ENCODE peak calls at places on chromosomes 7 and 10, in four cellular contexts. U is T follicular helper cell; X is endothelial cell of umbilical vein; F is activated T-helper 9 cell treated with anti-CD3 and anti-CD28 coated beads, Interleukin-2, amount 50 U/mL, for 16 hours. G is an unnamed sample.

GRCh38 chr7:75616421-75617167 is 122.1 kb downstream of the HIP1 start:
- DNase-seq in X (no peak), U (no peak), F (no peak), G (no peak)

GRCh38 chr10:43120116-43120947 is 17.9 kb upstream of the CSGALNACT2 start:
- DNase-seq in X (no peak), F (no peak), U (no peak), G (no peak)

GRCh38 chr10:24917493-24917892 is 34.9 kb downstream of the PRTFDC1 start:
- DNase-seq in F (no peak), U (no peak), X (no peak), G (no peak)

GRCh38 chr10:100346351-100346764 is 675 bp upstream of the SCD start:
- DNase-seq in F (peak), X (peak), U (peak), G (peak)

GRCh38 chr10:79274279-79275104 is 72.8 kb upstream of the PPIF start:
- DNase-seq in U (no peak), X (no peak), F (no peak), G (no peak)

GRCh38 chr7:94374231-94374630 is 20.5 kb upstream of the COL1A2 start:
- DNase-seq in F (no peak), U (no peak), X (peak), G (no peak)

GRCh38 chr7:17325364-17325763 is 26.9 kb downstream of the AHR start:
- DNase-seq in U (no peak), F (no peak), X (no peak), G (no peak)

GRCh38 chr10:80461208-80462183 is 7.4 kb downstream of the TSPAN14 start:
- DNase-seq in U (no peak), X (no peak), F (no peak), G (no peak)

GRCh38 chr7:113635492-113635891 is 283.3 kb downstream of the PPP1R3A start:
- DNase-seq in U (no peak), X (no peak), F (no peak), G (no peak)

GRCh38 chr10:36173364-36173763 is 531.3 kb upstream of the FZD8 start:
- DNase-seq in X (peak), F (no peak), U (no peak), G (no peak)

GRCh38 chr7:1742555-1743303 is 72.7 kb downstream of the ELFN1 start:
- DNase-seq in X (peak), U (no peak), F (no peak), G (peak)

GRCh38 chr7:52482076-52482475 is 553.4 kb upstream of the POM121L12 start:
- DNase-seq in U (no peak), X (no peak), F (no peak), G (no peak)

G was measured in stimulated activated effector memory CD8-positive, alpha-beta T cell treated with anti-CD3 and anti-CD28 coated beads, Interleukin-12 subunit alpha, Interleukin-12 subunit beta, amount 100 ng/mL, for 72 hours.